ENCODE peak calls at places on chromosomes 5 and 9, in seven cellular contexts. K, F, J, B, W, M and P are unnamed samples.

GRCh38 chr5:100186181-100186580 is 349.0 kb upstream of the FAM174A start:
- DNase-seq in K (no peak), F (no peak), J (no peak), B (no peak), W (no peak), M (no peak), P (no peak)

GRCh38 chr9:34171753-34172535 is 6.9 kb upstream of the UBAP1 start:
- DNase-seq in K (peak; percentile 51), F (peak; percentile 17), J (no peak), B (no peak), W (peak; percentile 44), M (no peak), P (no peak)

GRCh38 chr9:136740069-136740468 is 2.7 kb downstream of the LCN10 start:
- DNase-seq in K (no peak), F (no peak), J (no peak), B (no peak), W (no peak), M (no peak), P (no peak)

GRCh38 chr9:112917027-112917986 is 26.6 kb upstream of the SLC46A2 start:
- DNase-seq in K (no peak), F (no peak), J (no peak), B (no peak), W (no peak), M (no peak), P (no peak)

GRCh38 chr5:103772248-103772647 is 209.7 kb upstream of the NUDT12 start:
- DNase-seq in K (no peak), F (no peak), J (no peak), B (no peak), W (no peak), M (no peak), P (no peak)

GRCh38 chr5:162209005-162209605 is 141.5 kb downstream of the GABRG2 start:
- DNase-seq in K (no peak), F (no peak), J (no peak), B (no peak), W (no peak), M (no peak), P (peak; percentile 64)

GRCh38 chr9:36870960-36871359 is 163.1 kb downstream of the PAX5 start:
- DNase-seq in K (no peak), F (no peak), J (no peak), B (no peak), W (no peak), M (no peak), P (peak; percentile 34)

GRCh38 chr9:28445211-28445610 is 871.9 kb upstream of the C9orf72 start:
- DNase-seq in K (no peak), F (no peak), J (no peak), B (no peak), W (no peak), M (no peak), P (no peak)

GRCh38 chr9:101453776-101454570 is 18.4 kb upstream of the ALDOB start:
- DNase-seq in K (no peak), F (no peak), J (no peak), B (no peak), W (no peak), M (no peak), P (no peak)